ENCODE peak calls at places on chromosomes 12 and 14, in five cellular contexts. One of them, this sample, is unnamed.

GRCh38 chr12:130608132-130608531 is 108.0 kb downstream of the RIMBP2 start:
- DNase-seq in occipital lobe: no peak
- DNase-seq in bronchial epithelial cell: no peak
- DNase-seq in RPMI8226: no peak
- DNase-seq in fibroblast of the conjunctiva: no peak
- DNase-seq in this sample: no peak

GRCh38 chr12:26719852-26720251 is 113.1 kb downstream of the ITPR2 start:
- DNase-seq in occipital lobe: no peak
- DNase-seq in bronchial epithelial cell: no peak
- DNase-seq in RPMI8226: no peak
- DNase-seq in fibroblast of the conjunctiva: no peak
- DNase-seq in this sample: no peak

GRCh38 chr12:43551971-43552559 is at the start of gene ADAMTS20:
- DNase-seq in occipital lobe: no peak
- DNase-seq in bronchial epithelial cell: no peak
- DNase-seq in RPMI8226: peak
- DNase-seq in fibroblast of the conjunctiva: no peak
- DNase-seq in this sample: no peak

GRCh38 chr14:94770251-94770749 is 387 bp upstream of the GSC start:
- DNase-seq in occipital lobe: no peak
- DNase-seq in bronchial epithelial cell: no peak
- DNase-seq in RPMI8226: no peak
- DNase-seq in fibroblast of the conjunctiva: peak
- DNase-seq in this sample: no peak

GRCh38 chr14:62921466-62921865 is 123.8 kb downstream of the KCNH5 start:
- DNase-seq in occipital lobe: no peak
- DNase-seq in bronchial epithelial cell: no peak
- DNase-seq in RPMI8226: no peak
- DNase-seq in fibroblast of the conjunctiva: no peak
- DNase-seq in this sample: no peak

GRCh38 chr14:71834308-71835204 is 97.7 kb upstream of the RGS6 start:
- DNase-seq in occipital lobe: no peak
- DNase-seq in bronchial epithelial cell: no peak
- DNase-seq in RPMI8226: no peak
- DNase-seq in fibroblast of the conjunctiva: no peak
- DNase-seq in this sample: no peak

GRCh38 chr14:58785741-58786140 is 148.0 kb downstream of the DACT1 start:
- DNase-seq in occipital lobe: no peak
- DNase-seq in bronchial epithelial cell: no peak
- DNase-seq in RPMI8226: no peak
- DNase-seq in fibroblast of the conjunctiva: no peak
- DNase-seq in this sample: no peak

GRCh38 chr14:36805116-36805515 is 143.5 kb downstream of the PAX9 start:
- DNase-seq in occipital lobe: no peak
- DNase-seq in bronchial epithelial cell: no peak
- DNase-seq in RPMI8226: no peak
- DNase-seq in fibroblast of the conjunctiva: no peak
- DNase-seq in this sample: no peak

GRCh38 chr14:68248481-68249255 is 429.1 kb downstream of the RAD51B start:
- DNase-seq in occipital lobe: no peak
- DNase-seq in bronchial epithelial cell: peak
- DNase-seq in RPMI8226: peak
- DNase-seq in fibroblast of the conjunctiva: peak
- DNase-seq in this sample: peak

GRCh38 chr12:6182279-6182898 is 17.8 kb upstream of the CD9 start:
- DNase-seq in occipital lobe: peak
- DNase-seq in bronchial epithelial cell: peak
- DNase-seq in RPMI8226: peak
- DNase-seq in fibroblast of the conjunctiva: peak
- DNase-seq in this sample: peak

GRCh38 chr14:75982724-75983358 is 1.0 kb upstream of the TGFB3 start:
- DNase-seq in occipital lobe: peak
- DNase-seq in bronchial epithelial cell: no peak
- DNase-seq in RPMI8226: peak
- DNase-seq in fibroblast of the conjunctiva: no peak
- DNase-seq in this sample: peak

GRCh38 chr12:69688021-69688420 is 11.1 kb downstream of the BEST3 start:
- DNase-seq in occipital lobe: no peak
- DNase-seq in bronchial epithelial cell: peak
- DNase-seq in RPMI8226: no peak
- DNase-seq in fibroblast of the conjunctiva: no peak
- DNase-seq in this sample: no peak

GRCh38 chr12:24198070-24198469 is 248.6 kb upstream of the SOX5 start:
- DNase-seq in occipital lobe: no peak
- DNase-seq in bronchial epithelial cell: no peak
- DNase-seq in RPMI8226: no peak
- DNase-seq in fibroblast of the conjunctiva: no peak
- DNase-seq in this sample: no peak

GRCh38 chr14:65479386-65479785 is 66.9 kb downstream of the FUT8 start:
- DNase-seq in occipital lobe: no peak
- DNase-seq in bronchial epithelial cell: no peak
- DNase-seq in RPMI8226: no peak
- DNase-seq in fibroblast of the conjunctiva: no peak
- DNase-seq in this sample: no peak

GRCh38 chr14:88075298-88075981 is 70.5 kb downstream of the GPR65 start:
- DNase-seq in occipital lobe: no peak
- DNase-seq in bronchial epithelial cell: no peak
- DNase-seq in RPMI8226: no peak
- DNase-seq in fibroblast of the conjunctiva: no peak
- DNase-seq in this sample: no peak

GRCh38 chr12:44464180-44464579 is 411.9 kb downstream of the NELL2 start:
- DNase-seq in occipital lobe: no peak
- DNase-seq in bronchial epithelial cell: no peak
- DNase-seq in RPMI8226: no peak
- DNase-seq in fibroblast of the conjunctiva: no peak
- DNase-seq in this sample: no peak

GRCh38 chr12:92041742-92042141 is 103.9 kb downstream of the BTG1 start:
- DNase-seq in occipital lobe: no peak
- DNase-seq in bronchial epithelial cell: peak
- DNase-seq in RPMI8226: no peak
- DNase-seq in fibroblast of the conjunctiva: no peak
- DNase-seq in this sample: no peak

GRCh38 chr12:53251477-53252348 is 16.4 kb upstream of the ESPL1 start:
- DNase-seq in occipital lobe: peak
- DNase-seq in bronchial epithelial cell: peak
- DNase-seq in RPMI8226: peak
- DNase-seq in fibroblast of the conjunctiva: no peak
- DNase-seq in this sample: peak

GRCh38 chr12:93179792-93180191 is 197.9 kb upstream of the NUDT4 start:
- DNase-seq in occipital lobe: no peak
- DNase-seq in bronchial epithelial cell: no peak
- DNase-seq in RPMI8226: no peak
- DNase-seq in fibroblast of the conjunctiva: no peak
- DNase-seq in this sample: no peak

GRCh38 chr12:75816892-75817291 is 214.7 kb downstream of the PHLDA1 start:
- DNase-seq in occipital lobe: no peak
- DNase-seq in bronchial epithelial cell: peak
- DNase-seq in RPMI8226: peak
- DNase-seq in fibroblast of the conjunctiva: peak
- DNase-seq in this sample: no peak

GRCh38 chr14:38481939-38482678 is 226.2 kb upstream of the CLEC14A start:
- DNase-seq in occipital lobe: no peak
- DNase-seq in bronchial epithelial cell: peak
- DNase-seq in RPMI8226: no peak
- DNase-seq in fibroblast of the conjunctiva: no peak
- DNase-seq in this sample: no peak

GRCh38 chr14:23398348-23398747 is 9.7 kb downstream of the MYH6 start:
- DNase-seq in occipital lobe: no peak
- DNase-seq in bronchial epithelial cell: no peak
- DNase-seq in RPMI8226: no peak
- DNase-seq in fibroblast of the conjunctiva: no peak
- DNase-seq in this sample: no peak

GRCh38 chr12:111785651-111786050 is 18.9 kb downstream of the ALDH2 start:
- DNase-seq in occipital lobe: no peak
- DNase-seq in bronchial epithelial cell: no peak
- DNase-seq in RPMI8226: no peak
- DNase-seq in fibroblast of the conjunctiva: no peak
- DNase-seq in this sample: no peak

GRCh38 chr12:52876371-52876770 is 27.6 kb upstream of the KRT78 start:
- DNase-seq in occipital lobe: no peak
- DNase-seq in bronchial epithelial cell: peak
- DNase-seq in RPMI8226: peak
- DNase-seq in fibroblast of the conjunctiva: no peak
- DNase-seq in this sample: no peak

GRCh38 chr14:56821177-56821576 is 10.9 kb upstream of the OTX2 start:
- DNase-seq in occipital lobe: no peak
- DNase-seq in bronchial epithelial cell: no peak
- DNase-seq in RPMI8226: no peak
- DNase-seq in fibroblast of the conjunctiva: no peak
- DNase-seq in this sample: no peak

GRCh38 chr14:83923836-83924235 is 1606.1 kb upstream of the FLRT2 start:
- DNase-seq in occipital lobe: no peak
- DNase-seq in bronchial epithelial cell: no peak
- DNase-seq in RPMI8226: no peak
- DNase-seq in fibroblast of the conjunctiva: no peak
- DNase-seq in this sample: no peak

GRCh38 chr14:55084648-55085441 is 33.4 kb downstream of the MAPK1IP1L start:
- DNase-seq in occipital lobe: no peak
- DNase-seq in bronchial epithelial cell: no peak
- DNase-seq in RPMI8226: no peak
- DNase-seq in fibroblast of the conjunctiva: no peak
- DNase-seq in this sample: no peak

GRCh38 chr12:24561882-24562760 is 386.8 kb downstream of the BCAT1 start:
- DNase-seq in occipital lobe: peak
- DNase-seq in bronchial epithelial cell: peak
- DNase-seq in RPMI8226: peak
- DNase-seq in fibroblast of the conjunctiva: no peak
- DNase-seq in this sample: peak

GRCh38 chr14:81268016-81268416 is 47.3 kb upstream of the GTF2A1 start:
- DNase-seq in occipital lobe: no peak
- DNase-seq in bronchial epithelial cell: peak
- DNase-seq in RPMI8226: no peak
- DNase-seq in fibroblast of the conjunctiva: no peak
- DNase-seq in this sample: no peak

GRCh38 chr14:23055621-23056256 is 1.6 kb downstream of the CDH24 start:
- DNase-seq in occipital lobe: no peak
- DNase-seq in bronchial epithelial cell: no peak
- DNase-seq in RPMI8226: peak
- DNase-seq in fibroblast of the conjunctiva: no peak
- DNase-seq in this sample: no peak

GRCh38 chr12:127943481-127944210 is 323.3 kb upstream of the TMEM132C start:
- DNase-seq in occipital lobe: no peak
- DNase-seq in bronchial epithelial cell: no peak
- DNase-seq in RPMI8226: no peak
- DNase-seq in fibroblast of the conjunctiva: no peak
- DNase-seq in this sample: no peak

GRCh38 chr14:76337619-76338545 is 38.1 kb upstream of the ESRRB start:
- DNase-seq in occipital lobe: no peak
- DNase-seq in bronchial epithelial cell: no peak
- DNase-seq in RPMI8226: no peak
- DNase-seq in fibroblast of the conjunctiva: no peak
- DNase-seq in this sample: no peak

GRCh38 chr12:52258335-52258901 is 16.0 kb upstream of the KRT86 start:
- DNase-seq in occipital lobe: no peak
- DNase-seq in bronchial epithelial cell: no peak
- DNase-seq in RPMI8226: no peak
- DNase-seq in fibroblast of the conjunctiva: no peak
- DNase-seq in this sample: no peak

GRCh38 chr14:94795372-94795771 is 25.5 kb upstream of the GSC start:
- DNase-seq in occipital lobe: no peak
- DNase-seq in bronchial epithelial cell: peak
- DNase-seq in RPMI8226: no peak
- DNase-seq in fibroblast of the conjunctiva: no peak
- DNase-seq in this sample: no peak

GRCh38 chr14:85248881-85249635 is 280.9 kb upstream of the FLRT2 start:
- DNase-seq in occipital lobe: no peak
- DNase-seq in bronchial epithelial cell: peak
- DNase-seq in RPMI8226: no peak
- DNase-seq in fibroblast of the conjunctiva: no peak
- DNase-seq in this sample: no peak

This sample was measured in left lobe of liver.